ENCODE peak calls at places on chromosomes 3 and 15, in nine cellular contexts. L is stomach, G is HCT116, W is adrenal gland, R is A549, D is esophagus muscularis mucosa, O is GM12891, S is endothelial cell of umbilical vein, B is IMR-90. A is an unnamed sample.

GRCh38 chr3:89049119-89049518 is 58.3 kb upstream of the EPHA3 start:
- DNase-seq in L (no peak), G (no peak), W (no peak), R (no peak), D (no peak), O (no peak), S (no peak), B (peak; percentile 11), A (peak; percentile 8)

GRCh38 chr15:74294010-74294409 is 57.9 kb downstream of the CCDC33 start:
- DNase-seq in L (no peak), G (no peak), W (no peak), R (no peak), D (no peak), O (no peak), S (no peak), B (no peak), A (no peak)

GRCh38 chr3:192902481-192903023 is 15.1 kb downstream of the MB21D2 start:
- DNase-seq in L (peak; percentile 45), G (no peak), W (no peak), R (no peak), D (no peak), O (no peak), S (no peak), B (no peak), A (no peak)

GRCh38 chr3:78647735-78648134 is 1120.1 kb downstream of the ROBO1 start:
- DNase-seq in L (no peak), G (no peak), W (no peak), R (no peak), D (no peak), O (no peak), S (no peak), B (peak; percentile 36), A (peak; percentile 2)

GRCh38 chr15:53549697-53550315 is 209.7 kb downstream of the WDR72 start:
- DNase-seq in L (no peak), G (no peak), W (no peak), R (no peak), D (no peak), O (no peak), S (no peak), B (no peak), A (no peak)

GRCh38 chr3:128051837-128052766 is at the start of gene SEC61A1:
- DNase-seq in L (peak; percentile 96), G (peak; percentile 78), W (peak; percentile 95), R (peak; percentile 89), D (peak; percentile 96), O (peak; percentile 95), S (peak; percentile 95), B (peak; percentile 92), A (peak; percentile 97)

GRCh38 chr3:152785051-152785450 is 49.9 kb upstream of the P2RY1 start:
- DNase-seq in L (no peak), G (no peak), W (no peak), R (no peak), D (no peak), O (no peak), S (no peak), B (no peak), A (no peak)

GRCh38 chr3:159417761-159418160 is 570.9 kb upstream of the IL12A start:
- DNase-seq in L (no peak), G (no peak), W (no peak), R (no peak), D (no peak), O (no peak), S (no peak), B (no peak), A (no peak)

GRCh38 chr3:38622336-38622735 is 27.2 kb downstream of the SCN5A start:
- DNase-seq in L (no peak), G (no peak), W (no peak), R (no peak), D (no peak), O (no peak), S (no peak), B (no peak), A (no peak)

GRCh38 chr3:148269816-148270215 is 427.9 kb upstream of the AGTR1 start:
- DNase-seq in L (no peak), G (peak; percentile 12), W (no peak), R (no peak), D (no peak), O (no peak), S (no peak), B (peak; percentile 1), A (no peak)

GRCh38 chr3:188631291-188632010 is 477.5 kb downstream of the LPP start:
- DNase-seq in L (no peak), G (no peak), W (no peak), R (no peak), D (no peak), O (no peak), S (no peak), B (peak; percentile 97), A (no peak)

GRCh38 chr15:83850846-83851245 is 196.9 kb downstream of the ADAMTSL3 start:
- DNase-seq in L (no peak), G (no peak), W (no peak), R (no peak), D (no peak), O (no peak), S (no peak), B (no peak), A (no peak)

GRCh38 chr3:73868688-73869315 is 244.1 kb upstream of the PDZRN3 start:
- DNase-seq in L (peak; percentile 41), G (no peak), W (peak; percentile 49), R (peak; percentile 7), D (no peak), O (no peak), S (peak; percentile 5), B (peak; percentile 38), A (peak; percentile 1)

GRCh38 chr3:179264456-179264855 is 13.5 kb upstream of the KCNMB3 start:
- DNase-seq in L (no peak), G (no peak), W (no peak), R (no peak), D (peak; percentile 26), O (no peak), S (no peak), B (no peak), A (peak; percentile 4)

GRCh38 chr15:65211157-65211982 is at the start of gene CILP:
- DNase-seq in L (no peak), G (no peak), W (peak; percentile 16), R (no peak), D (no peak), O (no peak), S (no peak), B (peak; percentile 59), A (no peak)

GRCh38 chr15:68593341-68593740 is 14.5 kb downstream of the CORO2B start:
- DNase-seq in L (no peak), G (no peak), W (no peak), R (no peak), D (no peak), O (no peak), S (no peak), B (no peak), A (no peak)

GRCh38 chr15:45635191-45635638 is 386 bp downstream of the SQOR start:
- DNase-seq in L (peak; percentile 73), G (no peak), W (peak; percentile 77), R (peak; percentile 36), D (peak; percentile 95), O (peak; percentile 37), S (no peak), B (no peak), A (peak; percentile 42)
- TF ChIP-seq POLR2A in L (no peak), G (no peak), W (no peak), R (no peak), D (no peak), O (no peak), S (no peak), B (no peak), A (no peak)

DNA sequence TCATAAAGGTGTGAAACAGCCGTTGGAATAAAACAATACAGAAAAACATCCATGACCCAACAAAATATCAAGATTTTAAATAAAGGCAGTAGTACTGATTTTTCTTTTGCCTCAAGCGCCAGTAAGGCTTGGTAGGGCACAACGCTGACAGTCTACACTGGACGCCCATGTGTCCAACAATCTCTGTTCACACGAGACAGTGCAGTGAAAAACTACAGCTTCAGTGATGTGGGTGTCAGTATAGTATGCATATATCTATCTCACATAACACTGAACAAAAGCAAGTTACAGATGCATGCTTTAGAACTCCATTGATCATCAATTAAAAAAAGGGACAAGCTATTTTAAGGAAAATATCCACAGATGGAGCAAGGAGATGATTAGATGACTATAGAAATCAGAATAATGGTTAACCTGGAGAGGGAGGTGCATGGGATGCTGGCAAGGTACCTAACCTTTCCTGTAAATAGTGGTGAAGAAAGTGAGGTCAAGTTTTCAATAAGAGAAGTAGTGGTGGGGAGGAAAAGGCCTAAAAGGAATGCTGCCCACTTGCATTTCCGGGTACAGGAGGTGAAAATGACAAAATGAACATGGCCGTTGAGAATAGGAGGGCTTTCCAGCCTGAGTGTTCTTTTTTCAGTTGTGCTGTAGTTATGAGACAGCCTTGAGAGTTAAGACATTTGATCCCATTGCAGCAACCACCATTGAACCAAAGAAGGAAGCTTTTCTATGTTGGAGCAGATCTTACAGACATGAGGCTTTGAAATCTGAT is 42.7 kb downstream of the CTNNB1 start:
- DNase-seq in L (no peak), G (no peak), W (no peak), R (no peak), D (no peak), O (no peak), S (no peak), B (no peak), A (no peak)
- TF ChIP-seq POLR2A in L (no peak), G (no peak), W (no peak), R (no peak), D (no peak), O (peak; percentile 35), S (no peak), B (no peak), A (no peak)

GRCh38 chr3:12313519-12313918 is 24.6 kb downstream of the PPARG start:
- DNase-seq in L (no peak), G (no peak), W (no peak), R (no peak), D (no peak), O (no peak), S (no peak), B (no peak), A (no peak)
- TF ChIP-seq POLR2A in L (no peak), G (no peak), W (no peak), R (no peak), D (no peak), O (no peak), S (no peak), B (no peak), A (no peak)

GRCh38 chr15:22839046-22839705 is 710 bp downstream of the NIPA2 start:
- DNase-seq in L (no peak), G (no peak), W (no peak), R (peak; percentile 22), D (no peak), O (no peak), S (peak; percentile 36), B (no peak), A (peak; percentile 56)

DNA sequence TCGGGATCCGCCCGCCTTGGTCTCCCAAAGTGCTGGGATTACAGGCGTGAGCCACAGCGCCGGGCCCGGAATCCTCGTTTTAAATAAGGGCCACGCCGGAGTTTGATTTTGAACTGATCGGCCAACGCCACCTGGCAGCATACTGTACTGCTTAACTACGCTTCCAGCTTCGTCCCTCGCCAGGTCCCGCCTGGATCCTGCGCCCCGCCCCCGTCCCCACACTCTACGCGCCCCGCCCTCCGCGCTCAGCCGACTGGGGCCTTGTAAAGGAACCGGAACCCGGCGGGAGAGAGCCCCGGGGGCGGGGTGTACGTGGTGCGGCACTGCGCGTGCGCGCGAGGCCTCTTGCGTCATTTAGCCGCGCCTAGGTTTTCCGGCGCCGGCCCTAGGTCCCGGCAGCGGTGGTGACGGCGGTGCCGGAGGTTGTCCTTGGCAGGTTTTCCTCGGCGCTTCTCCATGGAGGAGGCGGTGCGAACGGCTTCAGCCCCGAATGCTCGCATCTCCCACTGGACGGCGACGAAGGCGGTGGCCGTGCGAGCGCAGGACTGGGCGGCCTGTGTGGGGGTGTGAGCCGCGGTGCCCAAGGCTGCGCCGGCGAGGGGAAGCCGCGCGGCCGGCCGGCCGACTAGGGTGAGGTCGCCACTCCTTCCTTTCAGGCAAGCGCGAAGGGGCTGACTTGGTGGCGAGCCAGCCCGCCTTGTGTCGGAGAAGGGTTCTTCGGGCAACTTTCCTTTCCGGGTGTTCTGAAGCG is at the start of gene NIPA2:
- DNase-seq in L (peak; percentile 99), G (peak; percentile 95), W (peak; percentile 98), R (peak; percentile 93), D (peak; percentile 100), O (peak; percentile 86), S (peak; percentile 99), B (peak; percentile 97), A (peak; percentile 98)
- TF ChIP-seq POLR2A in L (peak; percentile 45), G (peak; percentile 37), W (peak; percentile 92), R (peak; percentile 85), D (peak; percentile 55), O (peak; percentile 73), S (peak; percentile 66), B (peak; percentile 86), A (peak; percentile 90)